ENCODE peak calls at places on chromosomes 6 and 20, in nine cellular contexts. Y, B, X, R, U, W, M, C and S are unnamed samples.

GRCh38 chr20:63135411-63135810 is 80.5 kb downstream of the YTHDF1 start:
- DNase-seq in Y (no peak), B (no peak), X (no peak), R (peak), U (no peak), W (no peak), M (no peak), C (no peak), S (no peak)

GRCh38 chr6:140541288-140541687 is 1166.8 kb upstream of the CITED2 start:
- DNase-seq in Y (peak), B (no peak), X (no peak), R (no peak), U (peak), W (no peak), M (no peak), C (no peak), S (no peak)

GRCh38 chr6:130202782-130203181 is 20.0 kb downstream of the SAMD3 start:
- DNase-seq in Y (no peak), B (no peak), X (no peak), R (peak), U (no peak), W (no peak), M (no peak), C (no peak), S (no peak)

GRCh38 chr20:31707994-31708744 is 14.5 kb downstream of the BCL2L1 start:
- DNase-seq in Y (no peak), B (no peak), X (no peak), R (peak), U (no peak), W (no peak), M (no peak), C (no peak), S (no peak)

GRCh38 chr20:1118004-1118335 is 432 bp upstream of the PSMF1 start:
- DNase-seq in Y (no peak), B (no peak), X (no peak), R (no peak), U (no peak), W (no peak), M (no peak), C (no peak), S (no peak)

GRCh38 chr6:132400641-132401119 is 595 bp downstream of the MOXD1 start:
- DNase-seq in Y (peak), B (no peak), X (no peak), R (no peak), U (no peak), W (no peak), M (no peak), C (no peak), S (no peak)

GRCh38 chr6:111184827-111185567 is 97.7 kb downstream of the SLC16A10 start:
- DNase-seq in Y (no peak), B (no peak), X (no peak), R (no peak), U (no peak), W (no peak), M (no peak), C (no peak), S (no peak)

GRCh38 chr20:53737404-53738038 is 143.9 kb upstream of the ZNF217 start:
- DNase-seq in Y (peak), B (no peak), X (no peak), R (no peak), U (no peak), W (peak), M (no peak), C (no peak), S (no peak)

GRCh38 chr20:59645316-59645715 is 41.0 kb downstream of the PHACTR3 start:
- DNase-seq in Y (no peak), B (no peak), X (no peak), R (no peak), U (no peak), W (no peak), M (no peak), C (no peak), S (no peak)

GRCh38 chr6:90369024-90369519 is 72.4 kb upstream of the BACH2 start:
- DNase-seq in Y (peak), B (peak), X (peak), R (peak), U (peak), W (peak), M (peak), C (peak), S (peak)

GRCh38 chr6:140572129-140572528 is 1197.7 kb upstream of the CITED2 start:
- DNase-seq in Y (peak), B (no peak), X (peak), R (no peak), U (peak), W (peak), M (no peak), C (peak), S (peak)

GRCh38 chr6:84269947-84270733 is 42.7 kb upstream of the CEP162 start:
- DNase-seq in Y (no peak), B (no peak), X (no peak), R (no peak), U (no peak), W (peak), M (no peak), C (no peak), S (peak)

GRCh38 chr20:22389836-22390542 is 194.4 kb downstream of the FOXA2 start:
- DNase-seq in Y (peak), B (no peak), X (no peak), R (peak), U (peak), W (peak), M (no peak), C (no peak), S (peak)

GRCh38 chr20:52312131-52312729 is 120.7 kb upstream of the ZFP64 start:
- DNase-seq in Y (peak), B (no peak), X (peak), R (peak), U (peak), W (peak), M (peak), C (peak), S (peak)

GRCh38 chr6:90127589-90127988 is 169.1 kb downstream of the BACH2 start:
- DNase-seq in Y (no peak), B (no peak), X (no peak), R (no peak), U (no peak), W (no peak), M (no peak), C (no peak), S (no peak)

GRCh38 chr6:73134588-73134987 is 90.7 kb downstream of the KHDC1L start:
- DNase-seq in Y (peak), B (no peak), X (peak), R (peak), U (peak), W (peak), M (no peak), C (no peak), S (peak)

GRCh38 chr6:7909323-7910276 is 988 bp downstream of the TXNDC5 start:
- DNase-seq in Y (peak), B (no peak), X (no peak), R (peak), U (peak), W (peak), M (no peak), C (no peak), S (peak)

GRCh38 chr6:44530910-44531234 is 143.4 kb downstream of the CDC5L start:
- DNase-seq in Y (no peak), B (no peak), X (no peak), R (peak), U (no peak), W (no peak), M (no peak), C (no peak), S (no peak)

GRCh38 chr6:130997061-130997753 is 65.8 kb downstream of the EPB41L2 start:
- DNase-seq in Y (no peak), B (no peak), X (no peak), R (no peak), U (peak), W (peak), M (no peak), C (no peak), S (peak)

GRCh38 chr6:32254761-32255211 is 30.9 kb upstream of the NOTCH4 start:
- DNase-seq in Y (no peak), B (no peak), X (no peak), R (no peak), U (no peak), W (no peak), M (no peak), C (no peak), S (no peak)

GRCh38 chr6:116461563-116462507 is 660 bp downstream of the CALHM6 start:
- DNase-seq in Y (peak), B (no peak), X (peak), R (peak), U (peak), W (peak), M (peak), C (no peak), S (no peak)

GRCh38 chr6:20946037-20946436 is 411.8 kb downstream of the CDKAL1 start:
- DNase-seq in Y (peak), B (no peak), X (no peak), R (no peak), U (peak), W (peak), M (peak), C (no peak), S (peak)

GRCh38 chr20:32859961-32860360 is 1.2 kb downstream of the EFCAB8 start:
- DNase-seq in Y (no peak), B (no peak), X (no peak), R (no peak), U (no peak), W (no peak), M (no peak), C (no peak), S (no peak)

GRCh38 chr6:122717350-122717749 is 62.2 kb upstream of the FABP7 start:
- DNase-seq in Y (peak), B (no peak), X (no peak), R (no peak), U (peak), W (peak), M (no peak), C (no peak), S (peak)